ENCODE peak calls at places on chromosomes 1 and 21, in four cellular contexts. K is body of pancreas, A is pancreas, F is sigmoid colon. U is an unnamed sample.
A peak's percentile ranks its signal among the peaks of the same experiment; 100 is the strongest.

GRCh38 chr1:35838693-35839245 is 31.0 kb downstream of the AGO4 start:
- DNase-seq in F (no peak), A (no peak), K (no peak), U (no peak)

GRCh38 chr1:191176131-191176530 is 698.5 kb upstream of the BRINP3 start:
- DNase-seq in F (no peak), K (no peak), A (no peak), U (no peak)

GRCh38 chr1:206736878-206737728 is 33.5 kb upstream of the IL19 start:
- DNase-seq in F (no peak), A (no peak), K (no peak), U (no peak)

GRCh38 chr1:242129103-242129502 is 130.2 kb upstream of the MAP1LC3C start:
- DNase-seq in A (no peak), K (no peak), F (no peak), U (peak; percentile 43)

GRCh38 chr1:219236933-219237610 is 63.4 kb downstream of the LYPLAL1 start:
- DNase-seq in F (no peak), A (no peak), K (no peak), U (no peak)

GRCh38 chr1:168789501-168789900 is 60.5 kb upstream of the DPT start:
- DNase-seq in F (no peak), A (no peak), K (no peak), U (no peak)

GRCh38 chr1:243814718-243815117 is 35.3 kb downstream of the AKT3 start:
- DNase-seq in F (no peak), K (no peak), A (no peak), U (no peak)

GRCh38 chr1:114336360-114336759 is 174.6 kb downstream of the TRIM33 start:
- DNase-seq in F (no peak), K (no peak), A (no peak), U (no peak)

GRCh38 chr21:17585875-17586450 is 26.7 kb downstream of the BTG3 start:
- DNase-seq in F (no peak), K (no peak), A (no peak), U (peak; percentile 53)

GRCh38 chr1:30474818-30475200 is 248.6 kb downstream of the MATN1 start:
- DNase-seq in K (no peak), F (no peak), A (no peak), U (no peak)

GRCh38 chr1:40932004-40932403 is 47.5 kb upstream of the CTPS1 start:
- DNase-seq in A (no peak), K (peak; percentile 21), F (peak; percentile 52), U (no peak)

GRCh38 chr21:44448651-44449131 is 6.6 kb upstream of the LRRC3 start:
- DNase-seq in A (no peak), F (peak; percentile 53), K (no peak), U (no peak)

GRCh38 chr1:110829955-110830553 is 42.9 kb upstream of the CD53 start:
- DNase-seq in F (no peak), A (no peak), K (no peak), U (peak; percentile 53)

GRCh38 chr1:87224209-87224608 is 104.5 kb upstream of the LMO4 start:
- DNase-seq in K (no peak), A (no peak), F (no peak), U (no peak)

GRCh38 chr1:164611754-164612642 is 53.0 kb downstream of the PBX1 start:
- DNase-seq in F (no peak), K (peak; percentile 85), A (peak; percentile 80), U (peak; percentile 54)

GRCh38 chr1:27520651-27521050 is 30.7 kb upstream of the WASF2 start:
- DNase-seq in F (no peak), K (no peak), A (no peak), U (no peak)

GRCh38 chr1:152917794-152918193 is 9.4 kb downstream of the IVL start:
- DNase-seq in A (peak; percentile 32), K (peak; percentile 23), F (no peak), U (no peak)

GRCh38 chr21:44300262-44300959 is 558 bp downstream of the PFKL start:
- DNase-seq in K (peak; percentile 75), F (peak; percentile 88), A (peak; percentile 67), U (peak; percentile 88)

GRCh38 chr1:12546771-12547585 is 71.0 kb downstream of the DHRS3 start:
- DNase-seq in F (peak; percentile 86), A (no peak), K (no peak), U (no peak)

GRCh38 chr1:179369751-179370341 is 4.1 kb downstream of the AXDND1 start:
- DNase-seq in F (no peak), A (peak; percentile 49), K (peak; percentile 33), U (peak; percentile 81)

GRCh38 chr1:233277637-233278413 is 17.7 kb downstream of the PCNX2 start:
- DNase-seq in F (no peak), K (peak; percentile 37), A (peak; percentile 20), U (no peak)

GRCh38 chr1:54372978-54373377 is 33.2 kb downstream of the SSBP3 start:
- DNase-seq in K (no peak), F (no peak), A (no peak), U (no peak)

GRCh38 chr1:155522069-155522468 is 40.5 kb downstream of the ASH1L start:
- DNase-seq in A (no peak), K (no peak), F (no peak), U (no peak)

U was measured in hepatocyte.